ENCODE peak calls at places on chromosomes 1 and 21, in six cellular contexts. T is right atrium auricular region; R is uterus; W is cardiac muscle cell; Q is mesendoderm; A is CD4-positive, alpha-beta memory T cell. V is an unnamed sample.

GRCh38 chr1:174074757-174075156 is 52.6 kb upstream of the RC3H1 start:
- DNase-seq in T (no peak), R (no peak), W (no peak), Q (no peak), A (no peak), V (peak; percentile 33)

GRCh38 chr1:8428441-8428840 is 110.5 kb downstream of the SLC45A1 start:
- DNase-seq in T (no peak), R (no peak), W (no peak), Q (no peak), A (no peak), V (no peak)

GRCh38 chr1:25971044-25971881 is 26.6 kb downstream of the PAFAH2 start:
- DNase-seq in T (no peak), R (no peak), W (no peak), Q (no peak), A (peak; percentile 31), V (no peak)

GRCh38 chr1:6688757-6689156 is 12.9 kb downstream of the DNAJC11 start:
- DNase-seq in T (no peak), R (no peak), W (no peak), Q (no peak), A (no peak), V (no peak)

GRCh38 chr1:21510885-21511578 is 1.8 kb downstream of the ALPL start:
- DNase-seq in T (no peak), R (no peak), W (no peak), Q (peak; percentile 56), A (no peak), V (no peak)

GRCh38 chr1:231161711-231162299 is at the start of gene TRIM67:
- DNase-seq in T (no peak), R (no peak), W (peak; percentile 77), Q (peak; percentile 60), A (no peak), V (no peak)

GRCh38 chr21:41289431-41289830 is 27.2 kb upstream of the FAM3B start:
- DNase-seq in T (no peak), R (no peak), W (no peak), Q (peak; percentile 49), A (no peak), V (no peak)

GRCh38 chr1:110672001-110672752 is 2.6 kb downstream of the KCNA3 start:
- DNase-seq in T (no peak), R (no peak), W (no peak), Q (peak; percentile 87), A (peak; percentile 80), V (peak; percentile 76)

GRCh38 chr1:229862017-229862774 is 204.8 kb upstream of the GALNT2 start:
- DNase-seq in T (no peak), R (peak; percentile 36), W (peak; percentile 32), Q (no peak), A (no peak), V (no peak)

GRCh38 chr1:48530727-48531351 is 58.8 kb upstream of the SPATA6 start:
- DNase-seq in T (no peak), R (no peak), W (peak; percentile 93), Q (peak; percentile 95), A (peak; percentile 0), V (peak; percentile 74)

GRCh38 chr1:184822267-184822666 is 67.6 kb upstream of the EDEM3 start:
- DNase-seq in T (no peak), R (no peak), W (no peak), Q (no peak), A (no peak), V (peak; percentile 5)

GRCh38 chr1:85230305-85230977 is 29.0 kb downstream of the C1orf52 start:
- DNase-seq in T (no peak), R (no peak), W (no peak), Q (peak; percentile 77), A (no peak), V (no peak)

GRCh38 chr1:59816318-59816878 is 1.6 kb downstream of the HOOK1 start:
- DNase-seq in T (no peak), R (no peak), W (no peak), Q (peak; percentile 8), A (no peak), V (no peak)

GRCh38 chr1:160030657-160031367 is 978 bp downstream of the PIGM start:
- DNase-seq in T (no peak), R (no peak), W (peak; percentile 28), Q (no peak), A (no peak), V (peak; percentile 24)

GRCh38 chr1:21472861-21473260 is 32.9 kb downstream of the NBPF3 start:
- DNase-seq in T (no peak), R (no peak), W (no peak), Q (no peak), A (no peak), V (no peak)

GRCh38 chr1:184892116-184892515 is 82.2 kb downstream of the NIBAN1 start:
- DNase-seq in T (no peak), R (no peak), W (no peak), Q (no peak), A (peak; percentile 29), V (no peak)

GRCh38 chr1:108830119-108831008 is 26.5 kb downstream of the AKNAD1 start:
- DNase-seq in T (peak; percentile 87), R (peak; percentile 83), W (no peak), Q (no peak), A (no peak), V (no peak)

GRCh38 chr1:112260699-112261098 is 135.3 kb upstream of the CTTNBP2NL start:
- DNase-seq in T (no peak), R (no peak), W (no peak), Q (no peak), A (no peak), V (no peak)

GRCh38 chr1:28592314-28593071 is 428 bp downstream of the RAB42 start:
- DNase-seq in T (no peak), R (peak; percentile 26), W (peak; percentile 39), Q (no peak), A (peak; percentile 24), V (no peak)

GRCh38 chr1:59026472-59026948 is 242.7 kb upstream of the JUN start:
- DNase-seq in T (no peak), R (no peak), W (no peak), Q (peak; percentile 62), A (no peak), V (no peak)

GRCh38 chr1:15411593-15412487 is 2.2 kb downstream of the EFHD2 start:
- DNase-seq in T (no peak), R (no peak), W (no peak), Q (peak; percentile 90), A (peak; percentile 43), V (no peak)

GRCh38 chr1:99465176-99465900 is 180.6 kb upstream of the PALMD start:
- DNase-seq in T (no peak), R (no peak), W (no peak), Q (peak; percentile 87), A (no peak), V (no peak)

GRCh38 chr1:194004146-194004545 is 817.7 kb upstream of the B3GALT2 start:
- DNase-seq in T (no peak), R (no peak), W (no peak), Q (no peak), A (no peak), V (no peak)

GRCh38 chr1:6263716-6264115 is 2.8 kb upstream of the GPR153 start:
- DNase-seq in T (no peak), R (no peak), W (no peak), Q (no peak), A (no peak), V (no peak)

GRCh38 chr1:243547906-243548305 is 292.1 kb downstream of the SDCCAG8 start:
- DNase-seq in T (no peak), R (no peak), W (no peak), Q (no peak), A (no peak), V (no peak)

GRCh38 chr1:231729541-231729940 is 103.0 kb downstream of the DISC1 start:
- DNase-seq in T (no peak), R (no peak), W (no peak), Q (no peak), A (no peak), V (no peak)

GRCh38 chr1:82042306-82042705 is 241.6 kb downstream of the ADGRL2 start:
- DNase-seq in T (no peak), R (no peak), W (no peak), Q (no peak), A (no peak), V (no peak)

GRCh38 chr1:161958425-161958824 is 65.2 kb downstream of the OLFML2B start:
- DNase-seq in T (no peak), R (no peak), W (no peak), Q (no peak), A (no peak), V (no peak)

GRCh38 chr1:8015036-8015808 is 10.9 kb downstream of the ERRFI1 start:
- DNase-seq in T (no peak), R (peak; percentile 44), W (peak; percentile 67), Q (peak; percentile 86), A (peak; percentile 59), V (peak; percentile 60)

GRCh38 chr1:161723459-161724149 is 2.3 kb downstream of the FCRLB start:
- DNase-seq in T (no peak), R (no peak), W (no peak), Q (no peak), A (no peak), V (no peak)

GRCh38 chr1:205350626-205351235 is 6.0 kb downstream of the KLHDC8A start:
- DNase-seq in T (no peak), R (no peak), W (no peak), Q (peak; percentile 77), A (no peak), V (no peak)

GRCh38 chr21:16588433-16588860 is 858.7 kb downstream of the USP25 start:
- DNase-seq in T (peak; percentile 84), R (peak; percentile 74), W (peak; percentile 62), Q (peak; percentile 76), A (no peak), V (no peak)

GRCh38 chr1:240967070-240967724 is 355.2 kb upstream of the GREM2 start:
- DNase-seq in T (no peak), R (no peak), W (peak; percentile 18), Q (peak; percentile 57), A (no peak), V (no peak)

GRCh38 chr1:226308166-226308722 is 720 bp downstream of the LIN9 start:
- DNase-seq in T (no peak), R (peak; percentile 16), W (no peak), Q (no peak), A (no peak), V (peak; percentile 14)
- H3K36me3 ChIP-seq in T (no peaks in the 10 kb centered on the region), R (no peaks in the 10 kb centered on the region), W (no peaks in the 10 kb centered on the region), Q (no peaks in the 10 kb centered on the region), A (no peaks in the 10 kb centered on the region), V (no peaks in the 10 kb centered on the region)

GRCh38 chr1:201598396-201598795 is 59.5 kb downstream of the NAV1 start:
- DNase-seq in T (no peak), R (no peak), W (no peak), Q (no peak), A (no peak), V (no peak)
- H3K27ac ChIP-seq in T (no peak overlapping the region), R (peak overlapping the region; percentile 81), W (no peak overlapping the region), Q (no peak overlapping the region), A (no peak overlapping the region), V (no peak overlapping the region)

GRCh38 chr1:38990746-38991637 is at the start of gene AKIRIN1:
- DNase-seq in T (peak; percentile 97), R (peak; percentile 99), W (peak; percentile 96), Q (peak; percentile 98), A (peak; percentile 95), V (peak; percentile 97)
- H3K36me3 ChIP-seq in T (peaks cover 6% of the 10 kb centered on the region), R (no peaks in the 10 kb centered on the region), W (no peaks in the 10 kb centered on the region), Q (no peaks in the 10 kb centered on the region), A (no peaks in the 10 kb centered on the region), V (peaks cover 3% of the 10 kb centered on the region)

DNA sequence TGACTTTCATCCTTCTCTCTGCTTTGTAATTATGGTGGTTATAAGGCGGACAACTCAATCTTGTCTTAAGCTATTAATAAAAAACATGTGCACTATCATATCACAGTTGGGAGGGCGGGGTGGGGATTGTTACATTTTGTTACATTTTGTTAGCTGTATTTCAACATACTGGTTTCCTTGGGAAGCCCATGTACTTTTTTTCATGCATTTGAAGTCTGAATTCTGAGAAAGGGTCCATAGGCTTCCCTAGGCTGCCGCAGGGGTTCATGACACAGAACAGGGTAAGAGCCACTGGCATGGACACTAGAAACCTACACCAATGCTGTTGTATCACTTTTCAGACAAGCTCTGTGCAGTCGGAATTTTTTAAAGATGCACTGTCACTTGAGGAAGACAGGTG is 178.8 kb downstream of the ETS2 start:
- DNase-seq in T (no peak), R (no peak), W (no peak), Q (no peak), A (no peak), V (no peak)
- H3K27ac ChIP-seq in T (peak overlapping the region; percentile 47), R (peak overlapping the region; percentile 69), W (no peak overlapping the region), Q (no peak overlapping the region), A (no peak overlapping the region), V (no peak overlapping the region)

V was measured in MM.1S.